ENCODE peak calls at places on chromosome 19, in six cellular contexts. H is endothelial cell of umbilical vein, F is mammary epithelial cell, S is PC-3, D is SK-N-MC, J is fibroblast of lung. I is an unnamed sample.
A peak's percentile ranks its signal among the peaks of the same experiment; 100 is the strongest.

GRCh38 chr19:35845215-35846037 is 6.9 kb downstream of the NPHS1 start:
- DNase-seq in H (no peak), F (no peak), S (peak; percentile 11), D (no peak), J (no peak), I (peak; percentile 49)

GRCh38 chr19:41969196-41969595 is 10.1 kb upstream of the RABAC1 start:
- DNase-seq in H (no peak), F (no peak), S (no peak), D (no peak), J (no peak), I (no peak)

GRCh38 chr19:56842421-56842820 is 1.9 kb upstream of the PEG3 start:
- DNase-seq in H (no peak), F (no peak), S (no peak), D (no peak), J (no peak), I (no peak)

GRCh38 chr19:43755256-43755801 is 567 bp upstream of the SMG9 start:
- DNase-seq in H (peak; percentile 68), F (peak; percentile 42), S (peak; percentile 69), D (no peak), J (peak; percentile 69), I (peak; percentile 77)

GRCh38 chr19:34324320-34324719 is 40.7 kb upstream of the GPI start:
- DNase-seq in H (no peak), F (no peak), S (no peak), D (no peak), J (no peak), I (no peak)

GRCh38 chr19:45477713-45478453 is 10.1 kb downstream of the FOSB start:
- DNase-seq in H (no peak), F (no peak), S (peak; percentile 83), D (no peak), J (no peak), I (peak; percentile 64)

GRCh38 chr19:16814526-16815100 is 14.6 kb upstream of the SIN3B start:
- DNase-seq in H (no peak), F (peak; percentile 64), S (no peak), D (no peak), J (peak; percentile 58), I (no peak)

GRCh38 chr19:35847911-35848310 is 4.4 kb downstream of the NPHS1 start:
- DNase-seq in H (no peak), F (no peak), S (no peak), D (no peak), J (no peak), I (no peak)

GRCh38 chr19:2235396-2236284 is 489 bp downstream of the PLEKHJ1 start:
- DNase-seq in H (no peak), F (no peak), S (no peak), D (no peak), J (no peak), I (peak; percentile 37)

GRCh38 chr19:48636859-48637448 is at the start of gene DBP:
- DNase-seq in H (no peak), F (no peak), S (peak; percentile 49), D (no peak), J (no peak), I (no peak)

GRCh38 chr19:24098359-24098758 is 11.4 kb downstream of the ZNF254 start:
- DNase-seq in H (no peak), F (no peak), S (no peak), D (no peak), J (no peak), I (no peak)

GRCh38 chr19:2495651-2496316 is 19.9 kb downstream of the GADD45B start:
- DNase-seq in H (no peak), F (no peak), S (no peak), D (no peak), J (peak; percentile 34), I (no peak)

GRCh38 chr19:30556230-30556711 is 184.1 kb downstream of the ZNF536 start:
- DNase-seq in H (no peak), F (no peak), S (no peak), D (no peak), J (no peak), I (peak; percentile 12)

GRCh38 chr19:34049944-34050343 is 122.4 kb upstream of the LSM14A start:
- DNase-seq in H (no peak), F (no peak), S (no peak), D (no peak), J (no peak), I (no peak)

GRCh38 chr19:3613765-3614661 is 7.3 kb upstream of the TBXA2R start:
- DNase-seq in H (no peak), F (no peak), S (no peak), D (no peak), J (peak; percentile 31), I (no peak)

GRCh38 chr19:4986056-4986455 is 17.1 kb downstream of the KDM4B start:
- DNase-seq in H (no peak), F (no peak), S (no peak), D (no peak), J (no peak), I (no peak)

GRCh38 chr19:14410775-14411134 is 8.4 kb downstream of the DDX39A start:
- DNase-seq in H (no peak), F (no peak), S (no peak), D (no peak), J (no peak), I (no peak)

GRCh38 chr19:16111909-16112752 is 442 bp downstream of the RAB8A start:
- DNase-seq in H (no peak), F (no peak), S (no peak), D (no peak), J (no peak), I (no peak)

GRCh38 chr19:34596115-34596514 is 80.8 kb downstream of the SCGB2B2 start:
- DNase-seq in H (no peak), F (no peak), S (no peak), D (no peak), J (no peak), I (no peak)

GRCh38 chr19:3276341-3276799 is 51.9 kb downstream of the CELF5 start:
- DNase-seq in H (no peak), F (peak; percentile 75), S (peak; percentile 75), D (no peak), J (no peak), I (peak; percentile 90)

GRCh38 chr19:34145741-34146202 is 26.5 kb upstream of the LSM14A start:
- DNase-seq in H (peak; percentile 65), F (peak; percentile 30), S (peak; percentile 64), D (peak; percentile 16), J (peak; percentile 61), I (peak; percentile 74)

GRCh38 chr19:47093841-47094240 is 19.7 kb downstream of the ZC3H4 start:
- DNase-seq in H (no peak), F (no peak), S (no peak), D (no peak), J (no peak), I (no peak)
- H3K9ac ChIP-seq in H (no peak overlapping the region), F (no peak overlapping the region), S (no peak overlapping the region), D (no peak overlapping the region), J (no peak overlapping the region), I (no peak overlapping the region)

GRCh38 chr19:17871032-17871877 is 490 bp upstream of the SLC5A5 start:
- DNase-seq in H (no peak), F (no peak), S (no peak), D (no peak), J (no peak), I (no peak)

GRCh38 chr19:17869114-17869608 is 2.6 kb upstream of the SLC5A5 start:
- DNase-seq in H (no peak), F (no peak), S (no peak), D (no peak), J (no peak), I (no peak)

GRCh38 chr19:17873661-17874422 is 2.1 kb downstream of the SLC5A5 start:
- DNase-seq in H (no peak), F (peak; percentile 37), S (peak; percentile 60), D (no peak), J (no peak), I (peak; percentile 94)

GRCh38 chr19:17872251-17873001 is 681 bp downstream of the SLC5A5 start:
- DNase-seq in H (no peak), F (no peak), S (no peak), D (no peak), J (no peak), I (no peak)

GRCh38 chr19:17871878-17872250 is at the start of gene SLC5A5:
- DNase-seq in H (no peak), F (no peak), S (peak; percentile 16), D (no peak), J (no peak), I (peak; percentile 45)
- TF ChIP-seq EZH2 in H (peak; percentile 88), F (peak; percentile 12), S (no peak), D (no peak), J (peak; percentile 66), I (no peak)

GRCh38 chr19:7709932-7710460 is 8.1 kb upstream of the FCER2 start:
- DNase-seq in H (no peak), F (no peak), S (no peak), D (no peak), J (no peak), I (no peak)
- H3K9ac ChIP-seq in H (no peak overlapping the region), F (no peak overlapping the region), S (no peak overlapping the region), D (no peak overlapping the region), J (no peak overlapping the region), I (no peak overlapping the region)

GRCh38 chr19:47418595-47419036 is 711 bp downstream of the MEIS3 start:
- DNase-seq in H (no peak), F (no peak), S (no peak), D (no peak), J (no peak), I (no peak)

GRCh38 chr19:47417746-47418594 is 1.4 kb downstream of the MEIS3 start:
- DNase-seq in H (no peak), F (no peak), S (no peak), D (no peak), J (peak; percentile 19), I (peak; percentile 12)

GRCh38 chr19:47419789-47420188 is 462 bp upstream of the MEIS3 start:
- DNase-seq in H (no peak), F (no peak), S (no peak), D (no peak), J (no peak), I (peak; percentile 33)

GRCh38 chr19:47417107-47417745 is 2.1 kb downstream of the MEIS3 start:
- DNase-seq in H (no peak), F (no peak), S (no peak), D (no peak), J (no peak), I (peak; percentile 35)

GRCh38 chr19:47419037-47419783 is at the start of gene MEIS3:
- DNase-seq in H (no peak), F (no peak), S (no peak), D (no peak), J (no peak), I (peak; percentile 74)
- TF ChIP-seq EZH2 in H (peak; percentile 90), F (no peak), S (no peak), D (no peak), J (no peak), I (no peak)

DNA sequence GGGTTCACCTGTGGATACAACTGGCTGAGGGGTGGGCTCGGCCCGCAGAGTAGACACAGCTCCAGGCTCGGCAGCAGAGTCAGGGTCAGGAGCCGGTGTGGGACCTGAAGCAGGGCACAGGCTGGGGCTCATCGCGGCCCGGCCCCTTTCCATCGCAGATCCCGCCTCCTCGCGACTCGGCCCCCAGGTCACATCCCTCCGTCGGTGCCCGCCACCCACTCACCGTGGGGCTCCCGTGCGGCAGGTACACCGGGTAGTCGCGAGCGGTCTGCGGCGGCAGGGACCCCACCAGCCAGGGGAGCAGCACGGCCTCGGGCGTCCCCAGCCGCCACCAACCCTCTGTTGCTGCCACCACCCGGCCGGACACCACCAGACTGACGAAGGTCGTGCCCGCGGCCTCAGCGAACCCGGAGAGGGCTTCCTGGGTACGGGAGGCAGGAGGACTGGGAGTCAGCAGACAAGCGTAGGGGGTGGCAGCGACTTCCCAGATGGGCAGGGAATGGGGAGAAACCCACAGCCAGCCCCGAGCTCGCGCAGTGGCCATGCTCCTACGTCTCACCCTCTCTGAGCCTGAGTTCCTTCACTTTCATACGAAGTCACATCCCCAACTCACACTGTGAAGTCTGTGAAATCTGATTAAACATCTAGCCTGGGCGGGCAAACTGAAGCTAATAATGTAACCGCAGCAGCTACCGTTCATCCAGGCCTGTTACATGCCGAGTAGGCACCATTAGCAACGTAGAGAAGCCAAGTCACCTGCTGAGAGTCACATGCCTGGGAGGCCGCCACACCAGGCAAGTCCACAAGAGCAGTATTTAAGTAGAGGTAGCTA is 3.7 kb downstream of the FUZ start:
- DNase-seq in H (peak; percentile 18), F (no peak), S (peak; percentile 36), D (no peak), J (no peak), I (peak; percentile 71)
- H3K9ac ChIP-seq in H (peak overlapping the region; percentile 51), F (no peak overlapping the region), S (peak overlapping the region; percentile 12), D (peak overlapping the region; percentile 45), J (peak overlapping the region; percentile 67), I (no peak overlapping the region)

I was measured in neural progenitor cell.